ENCODE peak calls at places on chromosomes 1 and 21, in six cellular contexts. One of them, this sample, is unnamed.
A peak's percentile ranks its signal among the peaks of the same experiment; 100 is the strongest.

GRCh38 chr1:218846166-218846565 is 327.5 kb upstream of the LYPLAL1 start:
- DNase-seq in neural progenitor cell: no peak
- DNase-seq in A673: no peak
- DNase-seq in endothelial cell: no peak
- DNase-seq in fibroblast of lung: no peak
- DNase-seq in left lung: no peak
- DNase-seq in this sample: no peak

GRCh38 chr1:151858030-151858746 is 4.7 kb upstream of the THEM5 start:
- DNase-seq in neural progenitor cell: no peak
- DNase-seq in A673: no peak
- DNase-seq in endothelial cell: no peak
- DNase-seq in fibroblast of lung: peak; percentile 28
- DNase-seq in left lung: no peak
- DNase-seq in this sample: no peak

GRCh38 chr1:214135886-214136285 is 145.1 kb upstream of the SMYD2 start:
- DNase-seq in neural progenitor cell: no peak
- DNase-seq in A673: no peak
- DNase-seq in endothelial cell: no peak
- DNase-seq in fibroblast of lung: peak; percentile 64
- DNase-seq in left lung: peak; percentile 51
- DNase-seq in this sample: no peak

GRCh38 chr1:50538476-50538875 is 115.2 kb upstream of the DMRTA2 start:
- DNase-seq in neural progenitor cell: no peak
- DNase-seq in A673: no peak
- DNase-seq in endothelial cell: no peak
- DNase-seq in fibroblast of lung: no peak
- DNase-seq in left lung: no peak
- DNase-seq in this sample: no peak

GRCh38 chr1:67052741-67053534 is 1.0 kb downstream of the SLC35D1 start:
- DNase-seq in neural progenitor cell: peak; percentile 51
- DNase-seq in A673: peak; percentile 28
- DNase-seq in endothelial cell: peak; percentile 31
- DNase-seq in fibroblast of lung: peak; percentile 48
- DNase-seq in left lung: peak; percentile 73
- DNase-seq in this sample: no peak

GRCh38 chr1:172602706-172603105 is 56.2 kb upstream of the FASLG start:
- DNase-seq in neural progenitor cell: no peak
- DNase-seq in A673: no peak
- DNase-seq in endothelial cell: no peak
- DNase-seq in fibroblast of lung: no peak
- DNase-seq in left lung: no peak
- DNase-seq in this sample: no peak

GRCh38 chr1:94852758-94853157 is 32.6 kb downstream of the SLC44A3 start:
- DNase-seq in neural progenitor cell: no peak
- DNase-seq in A673: no peak
- DNase-seq in endothelial cell: no peak
- DNase-seq in fibroblast of lung: no peak
- DNase-seq in left lung: no peak
- DNase-seq in this sample: no peak

GRCh38 chr1:29272171-29272907 is 36.0 kb downstream of the PTPRU start:
- DNase-seq in neural progenitor cell: peak; percentile 65
- DNase-seq in A673: no peak
- DNase-seq in endothelial cell: no peak
- DNase-seq in fibroblast of lung: no peak
- DNase-seq in left lung: no peak
- DNase-seq in this sample: no peak

GRCh38 chr1:58430355-58431335 is 115.9 kb downstream of the OMA1 start:
- DNase-seq in neural progenitor cell: no peak
- DNase-seq in A673: no peak
- DNase-seq in endothelial cell: no peak
- DNase-seq in fibroblast of lung: peak; percentile 65
- DNase-seq in left lung: no peak
- DNase-seq in this sample: no peak

GRCh38 chr21:41477641-41478318 is 30.2 kb downstream of the TMPRSS2 start:
- DNase-seq in neural progenitor cell: peak; percentile 67
- DNase-seq in A673: no peak
- DNase-seq in endothelial cell: no peak
- DNase-seq in fibroblast of lung: peak; percentile 33
- DNase-seq in left lung: no peak
- DNase-seq in this sample: no peak

GRCh38 chr21:29658934-29659203 is 280.9 kb downstream of the GRIK1 start:
- DNase-seq in neural progenitor cell: no peak
- DNase-seq in A673: no peak
- DNase-seq in endothelial cell: no peak
- DNase-seq in fibroblast of lung: no peak
- DNase-seq in left lung: no peak
- DNase-seq in this sample: no peak

GRCh38 chr1:214418380-214418779 is 133.0 kb downstream of the PTPN14 start:
- DNase-seq in neural progenitor cell: no peak
- DNase-seq in A673: no peak
- DNase-seq in endothelial cell: no peak
- DNase-seq in fibroblast of lung: no peak
- DNase-seq in left lung: no peak
- DNase-seq in this sample: no peak

GRCh38 chr1:150564051-150564991 is 15.1 kb downstream of the MCL1 start:
- DNase-seq in neural progenitor cell: no peak
- DNase-seq in A673: no peak
- DNase-seq in endothelial cell: no peak
- DNase-seq in fibroblast of lung: no peak
- DNase-seq in left lung: no peak
- DNase-seq in this sample: no peak

GRCh38 chr1:159881930-159882839 is 17.8 kb downstream of the CFAP45 start:
- DNase-seq in neural progenitor cell: no peak
- DNase-seq in A673: peak; percentile 80
- DNase-seq in endothelial cell: peak; percentile 58
- DNase-seq in fibroblast of lung: peak; percentile 99
- DNase-seq in left lung: peak; percentile 88
- DNase-seq in this sample: no peak

GRCh38 chr1:25676488-25676887 is 59.9 kb downstream of the MAN1C1 start:
- DNase-seq in neural progenitor cell: no peak
- DNase-seq in A673: peak; percentile 74
- DNase-seq in endothelial cell: no peak
- DNase-seq in fibroblast of lung: peak; percentile 58
- DNase-seq in left lung: no peak
- DNase-seq in this sample: no peak

GRCh38 chr1:58814251-58815068 is 30.6 kb upstream of the JUN start:
- DNase-seq in neural progenitor cell: peak; percentile 58
- DNase-seq in A673: no peak
- DNase-seq in endothelial cell: peak; percentile 42
- DNase-seq in fibroblast of lung: peak; percentile 75
- DNase-seq in left lung: peak; percentile 91
- DNase-seq in this sample: peak; percentile 19

GRCh38 chr21:41975391-41976272 is 21.8 kb upstream of the C2CD2 start:
- DNase-seq in neural progenitor cell: peak; percentile 39
- DNase-seq in A673: no peak
- DNase-seq in endothelial cell: no peak
- DNase-seq in fibroblast of lung: no peak
- DNase-seq in left lung: peak; percentile 45
- DNase-seq in this sample: no peak

GRCh38 chr1:173405281-173405680 is 71.9 kb upstream of the PRDX6 start:
- DNase-seq in neural progenitor cell: no peak
- DNase-seq in A673: no peak
- DNase-seq in endothelial cell: no peak
- DNase-seq in fibroblast of lung: no peak
- DNase-seq in left lung: no peak
- DNase-seq in this sample: no peak

GRCh38 chr1:38546630-38547029 is 312.9 kb downstream of the RRAGC start:
- DNase-seq in neural progenitor cell: no peak
- DNase-seq in A673: no peak
- DNase-seq in endothelial cell: no peak
- DNase-seq in fibroblast of lung: peak; percentile 11
- DNase-seq in left lung: no peak
- DNase-seq in this sample: no peak

GRCh38 chr1:240099329-240099728 is 7.6 kb downstream of the FMN2 start:
- DNase-seq in neural progenitor cell: no peak
- DNase-seq in A673: no peak
- DNase-seq in endothelial cell: no peak
- DNase-seq in fibroblast of lung: no peak
- DNase-seq in left lung: no peak
- DNase-seq in this sample: no peak

GRCh38 chr1:206116191-206116872 is 856 bp downstream of the AVPR1B start:
- DNase-seq in neural progenitor cell: no peak
- DNase-seq in A673: no peak
- DNase-seq in endothelial cell: no peak
- DNase-seq in fibroblast of lung: no peak
- DNase-seq in left lung: peak; percentile 64
- DNase-seq in this sample: no peak

GRCh38 chr1:230303822-230304221 is 122.3 kb downstream of the PGBD5 start:
- DNase-seq in neural progenitor cell: no peak
- DNase-seq in A673: peak; percentile 83
- DNase-seq in endothelial cell: no peak
- DNase-seq in fibroblast of lung: peak; percentile 62
- DNase-seq in left lung: no peak
- DNase-seq in this sample: no peak

GRCh38 chr21:45450741-45451740 is 46.1 kb downstream of the COL18A1 start:
- DNase-seq in neural progenitor cell: no peak
- DNase-seq in A673: no peak
- DNase-seq in endothelial cell: no peak
- DNase-seq in fibroblast of lung: peak; percentile 43
- DNase-seq in left lung: peak; percentile 65
- DNase-seq in this sample: no peak

GRCh38 chr1:219459321-219460105 is 153.4 kb downstream of the ZC3H11B start:
- DNase-seq in neural progenitor cell: no peak
- DNase-seq in A673: no peak
- DNase-seq in endothelial cell: no peak
- DNase-seq in fibroblast of lung: no peak
- DNase-seq in left lung: no peak
- DNase-seq in this sample: no peak

GRCh38 chr1:26697978-26698849 is 2.4 kb downstream of the ARID1A start:
- DNase-seq in neural progenitor cell: peak; percentile 56
- DNase-seq in A673: peak; percentile 88
- DNase-seq in endothelial cell: peak; percentile 11
- DNase-seq in fibroblast of lung: peak; percentile 98
- DNase-seq in left lung: peak; percentile 79
- DNase-seq in this sample: peak; percentile 41

GRCh38 chr1:225573216-225573615 is 79.7 kb downstream of the ENAH start:
- DNase-seq in neural progenitor cell: no peak
- DNase-seq in A673: peak; percentile 60
- DNase-seq in endothelial cell: no peak
- DNase-seq in fibroblast of lung: peak; percentile 57
- DNase-seq in left lung: no peak
- DNase-seq in this sample: no peak

GRCh38 chr1:52152976-52153375 is 11.1 kb downstream of the ZFYVE9 start:
- DNase-seq in neural progenitor cell: no peak
- DNase-seq in A673: no peak
- DNase-seq in endothelial cell: no peak
- DNase-seq in fibroblast of lung: peak; percentile 19
- DNase-seq in left lung: no peak
- DNase-seq in this sample: no peak

GRCh38 chr1:175499595-175500367 is 243.6 kb downstream of the TNR start:
- DNase-seq in neural progenitor cell: no peak
- DNase-seq in A673: no peak
- DNase-seq in endothelial cell: no peak
- DNase-seq in fibroblast of lung: peak; percentile 14
- DNase-seq in left lung: no peak
- DNase-seq in this sample: no peak

GRCh38 chr1:52944566-52944965 is 17.5 kb downstream of the SCP2 start:
- DNase-seq in neural progenitor cell: no peak
- DNase-seq in A673: no peak
- DNase-seq in endothelial cell: no peak
- DNase-seq in fibroblast of lung: no peak
- DNase-seq in left lung: no peak
- DNase-seq in this sample: no peak

GRCh38 chr21:19322360-19322759 is 918.8 kb upstream of the TMPRSS15 start:
- DNase-seq in neural progenitor cell: no peak
- DNase-seq in A673: no peak
- DNase-seq in endothelial cell: no peak
- DNase-seq in fibroblast of lung: no peak
- DNase-seq in left lung: no peak
- DNase-seq in this sample: no peak
- TF ChIP-seq CTCF in neural progenitor cell: peak; percentile 45
- TF ChIP-seq CTCF in A673: no peak
- TF ChIP-seq CTCF in endothelial cell: no peak
- TF ChIP-seq CTCF in fibroblast of lung: no peak
- TF ChIP-seq CTCF in left lung: no peak
- TF ChIP-seq CTCF in this sample: no peak

GRCh38 chr1:181350146-181350545 is 133.2 kb upstream of the CACNA1E start:
- DNase-seq in neural progenitor cell: no peak
- DNase-seq in A673: no peak
- DNase-seq in endothelial cell: no peak
- DNase-seq in fibroblast of lung: no peak
- DNase-seq in left lung: no peak
- DNase-seq in this sample: no peak
- TF ChIP-seq CTCF in neural progenitor cell: no peak
- TF ChIP-seq CTCF in A673: no peak
- TF ChIP-seq CTCF in endothelial cell: no peak
- TF ChIP-seq CTCF in fibroblast of lung: no peak
- TF ChIP-seq CTCF in left lung: no peak
- TF ChIP-seq CTCF in this sample: no peak

GRCh38 chr1:42952353-42953001 is 6.2 kb downstream of the SLC2A1 start:
- DNase-seq in neural progenitor cell: no peak
- DNase-seq in A673: no peak
- DNase-seq in endothelial cell: no peak
- DNase-seq in fibroblast of lung: peak; percentile 48
- DNase-seq in left lung: peak; percentile 15
- DNase-seq in this sample: no peak
- TF ChIP-seq CTCF in neural progenitor cell: no peak
- TF ChIP-seq CTCF in A673: no peak
- TF ChIP-seq CTCF in endothelial cell: no peak
- TF ChIP-seq CTCF in fibroblast of lung: no peak
- TF ChIP-seq CTCF in left lung: no peak
- TF ChIP-seq CTCF in this sample: no peak

DNA sequence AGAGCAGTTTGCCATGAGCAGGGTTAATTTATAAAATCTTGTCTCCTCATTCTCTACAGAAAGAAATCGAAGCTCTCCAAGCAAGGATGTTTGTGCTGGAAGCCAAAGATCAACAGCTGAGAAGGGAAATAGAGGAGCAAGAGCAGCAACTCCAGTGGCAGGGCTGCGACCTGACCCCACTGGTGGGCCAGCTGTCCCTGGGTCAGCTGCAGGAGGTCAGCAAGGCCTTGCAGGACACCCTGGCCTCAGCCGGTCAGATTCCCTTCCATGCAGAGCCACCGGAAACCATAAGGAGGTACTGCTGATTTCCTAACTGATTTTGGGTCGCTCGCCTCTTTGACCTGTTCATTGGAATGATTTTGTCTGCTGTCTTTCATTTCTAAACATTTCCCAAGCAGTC is 144.2 kb downstream of the DISC1 start:
- DNase-seq in neural progenitor cell: no peak
- DNase-seq in A673: no peak
- DNase-seq in endothelial cell: no peak
- DNase-seq in fibroblast of lung: no peak
- DNase-seq in left lung: no peak
- DNase-seq in this sample: no peak
- TF ChIP-seq CTCF in neural progenitor cell: no peak
- TF ChIP-seq CTCF in A673: no peak
- TF ChIP-seq CTCF in endothelial cell: no peak
- TF ChIP-seq CTCF in fibroblast of lung: no peak
- TF ChIP-seq CTCF in left lung: no peak
- TF ChIP-seq CTCF in this sample: no peak